ENCODE peak calls at places on chromosomes 2 and 18, in four cellular contexts. P, K, U and T are unnamed samples.

GRCh38 chr2:229401126-229401865 is 130.2 kb upstream of the PID1 start:
- DNase-seq in P (no peak), K (no peak), U (no peak), T (no peak)

GRCh38 chr2:170455617-170456426 is 259.3 kb upstream of the SP5 start:
- DNase-seq in P (no peak), K (no peak), U (no peak), T (no peak)

GRCh38 chr2:27566628-27567027 is 16.2 kb upstream of the ZNF512 start:
- DNase-seq in P (no peak), K (no peak), U (no peak), T (no peak)

GRCh38 chr2:79359419-79359818 is 153.4 kb upstream of the CTNNA2 start:
- DNase-seq in P (no peak), K (no peak), U (no peak), T (no peak)

GRCh38 chr18:8439091-8439490 is 170.1 kb upstream of the RAB12 start:
- DNase-seq in P (no peak), K (no peak), U (no peak), T (no peak)

GRCh38 chr18:13239557-13239956 is 21.0 kb downstream of the LDLRAD4 start:
- DNase-seq in P (no peak), K (peak; percentile 50), U (no peak), T (no peak)

GRCh38 chr2:11459816-11460215 is 6.1 kb downstream of the E2F6 start:
- DNase-seq in P (no peak), K (no peak), U (no peak), T (no peak)

GRCh38 chr2:128640847-128641360 is 322.2 kb upstream of the HS6ST1 start:
- DNase-seq in P (no peak), K (peak; percentile 41), U (no peak), T (no peak)

GRCh38 chr2:28810384-28811285 is at the start of gene SPDYA:
- DNase-seq in P (peak; percentile 85), K (peak; percentile 85), U (no peak), T (peak; percentile 64)

GRCh38 chr18:987325-988186 is 82.9 kb downstream of the ADCYAP1 start:
- DNase-seq in P (no peak), K (no peak), U (no peak), T (no peak)

GRCh38 chr2:127208313-127208712 is 11.8 kb downstream of the CYP27C1 start:
- DNase-seq in P (no peak), K (no peak), U (no peak), T (no peak)

GRCh38 chr2:121134728-121135127 is 150.3 kb downstream of the TFCP2L1 start:
- DNase-seq in P (no peak), K (no peak), U (no peak), T (no peak)

GRCh38 chr2:96404446-96405373 is 69.1 kb downstream of the NCAPH start:
- DNase-seq in P (peak; percentile 61), K (no peak), U (no peak), T (no peak)

GRCh38 chr2:204483497-204484164 is 61.6 kb upstream of the PARD3B start:
- DNase-seq in P (no peak), K (no peak), U (no peak), T (no peak)

GRCh38 chr2:72916743-72917137 is 579 bp upstream of the EMX1 start:
- DNase-seq in P (no peak), K (peak; percentile 60), U (no peak), T (no peak)

GRCh38 chr18:3451989-3452749 is 2.2 kb downstream of the TGIF1 start:
- DNase-seq in P (peak; percentile 65), K (peak; percentile 78), U (peak; percentile 50), T (no peak)

GRCh38 chr2:138223321-138223720 is 259.0 kb downstream of the HNMT start:
- DNase-seq in P (no peak), K (no peak), U (no peak), T (no peak)

GRCh38 chr2:142980246-142981068 is 103.0 kb downstream of the KYNU start:
- DNase-seq in P (no peak), K (no peak), U (no peak), T (no peak)

GRCh38 chr2:127449439-127449838 is 31.2 kb downstream of the PROC start:
- DNase-seq in P (no peak), K (no peak), U (no peak), T (no peak)

GRCh38 chr2:55097083-55097461 is 46.8 kb upstream of the RTN4 start:
- DNase-seq in P (no peak), K (no peak), U (no peak), T (no peak)

GRCh38 chr2:20349457-20350034 is 1.1 kb downstream of the PUM2 start:
- DNase-seq in P (no peak), K (no peak), U (no peak), T (no peak)

GRCh38 chr2:215664847-215665525 is 229.1 kb upstream of the FN1 start:
- DNase-seq in P (no peak), K (no peak), U (no peak), T (no peak)

GRCh38 chr2:132670104-132670960 is at the start of gene LYPD1:
- DNase-seq in P (peak; percentile 50), K (peak; percentile 65), U (peak; percentile 13), T (no peak)

GRCh38 chr2:117639401-117639800 is 175.1 kb upstream of the DDX18 start:
- DNase-seq in P (no peak), K (no peak), U (no peak), T (no peak)

GRCh38 chr18:50218432-50219197 is 23.7 kb upstream of the MYO5B start:
- DNase-seq in P (no peak), K (no peak), U (no peak), T (no peak)

GRCh38 chr2:101679037-101679726 is 18.3 kb upstream of the MAP4K4 start:
- DNase-seq in P (no peak), K (no peak), U (no peak), T (no peak)

GRCh38 chr18:43279015-43279758 is 1.9 kb upstream of the SYT4 start:
- DNase-seq in P (no peak), K (no peak), U (no peak), T (no peak)

GRCh38 chr2:101704046-101704466 is 6.5 kb downstream of the MAP4K4 start:
- DNase-seq in P (peak; percentile 57), K (peak; percentile 69), U (no peak), T (no peak)

GRCh38 chr2:49028101-49028500 is 126.2 kb downstream of the FSHR start:
- DNase-seq in P (no peak), K (no peak), U (no peak), T (no peak)

GRCh38 chr2:16925145-16925544 is 259.5 kb upstream of the CYRIA start:
- DNase-seq in P (no peak), K (no peak), U (no peak), T (no peak)

GRCh38 chr2:81901017-81901416 is 1596.5 kb upstream of the LRRTM1 start:
- DNase-seq in P (no peak), K (no peak), U (no peak), T (no peak)

GRCh38 chr18:8800445-8800844 is 95.1 kb downstream of the MTCL1 start:
- DNase-seq in P (no peak), K (no peak), U (no peak), T (no peak)

GRCh38 chr18:35939166-35939565 is 33.3 kb upstream of the RMP24 start:
- DNase-seq in P (no peak), K (no peak), U (no peak), T (no peak)

GRCh38 chr2:38394903-38395341 is 17.8 kb upstream of the ATL2 start:
- DNase-seq in P (no peak), K (no peak), U (no peak), T (no peak)

GRCh38 chr18:75213610-75214009 is 3.0 kb downstream of the TSHZ1 start:
- DNase-seq in P (no peak), K (no peak), U (no peak), T (no peak)
- H3K4me3 ChIP-seq in P (peak overlapping the region; percentile 91), K (peak overlapping the region; percentile 8), U (no peak overlapping the region), T (no peak overlapping the region)

GRCh38 chr2:176118606-176119370 is 2.2 kb downstream of the HOXD10 start:
- DNase-seq in P (no peak), K (no peak), U (no peak), T (no peak)
- H3K9me3 ChIP-seq in P (no peaks in the 10 kb centered on the region), K (no peaks in the 10 kb centered on the region), U (no peaks in the 10 kb centered on the region), T (no peaks in the 10 kb centered on the region)

DNA sequence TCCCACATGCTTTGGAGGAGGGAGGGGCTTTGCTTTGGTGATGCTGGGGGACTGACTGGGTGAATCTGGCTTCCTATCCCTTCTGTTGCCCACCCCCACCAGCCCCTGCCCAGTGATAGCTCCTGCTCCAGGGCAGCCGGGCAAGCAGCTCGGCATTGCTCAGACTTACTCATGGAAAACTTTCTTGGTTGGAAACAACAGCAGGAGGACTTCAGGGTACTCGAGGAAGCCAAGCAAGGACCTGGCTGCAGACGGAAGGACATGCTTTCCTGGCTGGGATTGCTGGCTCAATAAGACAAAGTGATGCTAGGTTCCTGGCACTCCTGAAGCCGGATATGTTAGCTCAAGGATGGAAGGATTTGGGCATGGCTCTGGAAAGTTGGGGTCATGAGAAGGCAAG is 3.0 kb downstream of the SPEG start:
- DNase-seq in P (peak; percentile 39), K (no peak), U (no peak), T (no peak)
- H3K27me3 ChIP-seq in P (no peaks in the 10 kb centered on the region), K (no peaks in the 10 kb centered on the region), U (peaks cover 75% of the 10 kb centered on the region), T (peaks cover 8% of the 10 kb centered on the region)

GRCh38 chr18:79788096-79789085 is 9.3 kb upstream of the KCNG2 start:
- DNase-seq in P (peak; percentile 43), K (peak; percentile 54), U (no peak), T (no peak)
- H3K4me3 ChIP-seq in P (peak overlapping the region; percentile 29), K (peak overlapping the region; percentile 33), U (no peak overlapping the region), T (no peak overlapping the region)

GRCh38 chr2:239544846-239545465 is 144.1 kb upstream of the HDAC4 start:
- DNase-seq in P (no peak), K (peak; percentile 38), U (no peak), T (peak; percentile 18)
- H3K9me3 ChIP-seq in P (peaks cover 8% of the 10 kb centered on the region), K (peaks cover 8% of the 10 kb centered on the region), U (no peaks in the 10 kb centered on the region), T (no peaks in the 10 kb centered on the region)

GRCh38 chr2:1234731-1235308 is 178.4 kb upstream of the TPO start:
- DNase-seq in P (no peak), K (no peak), U (no peak), T (no peak)
- H3K27me3 ChIP-seq in P (no peaks in the 10 kb centered on the region), K (no peaks in the 10 kb centered on the region), U (no peaks in the 10 kb centered on the region), T (no peaks in the 10 kb centered on the region)